ENCODE peak calls at places on chromosomes 12 and 14, in ten cellular contexts. B, D, Z, K, A, J, S, L, Q and W are unnamed samples.

GRCh38 chr12:120381752-120382419 is 12.9 kb upstream of the MSI1 start:
- DNase-seq in B (peak), D (no peak), Z (peak), K (peak), A (no peak), J (peak), S (peak), L (no peak), Q (peak), W (no peak)

GRCh38 chr12:49233842-49234526 is 30.9 kb upstream of the TUBA1C start:
- DNase-seq in B (no peak), D (no peak), Z (no peak), K (no peak), A (no peak), J (peak), S (peak), L (peak), Q (peak), W (no peak)

GRCh38 chr14:78319826-78320635 is 149.9 kb downstream of the NRXN3 start:
- DNase-seq in B (no peak), D (no peak), Z (no peak), K (no peak), A (no peak), J (no peak), S (peak), L (no peak), Q (no peak), W (no peak)

GRCh38 chr14:97747282-97747681 is 950.1 kb downstream of the VRK1 start:
- DNase-seq in B (no peak), D (no peak), Z (no peak), K (no peak), A (no peak), J (no peak), S (no peak), L (no peak), Q (no peak), W (no peak)

GRCh38 chr12:69502342-69503081 is 32.3 kb downstream of the FRS2 start:
- DNase-seq in B (peak), D (peak), Z (no peak), K (no peak), A (peak), J (peak), S (no peak), L (no peak), Q (peak), W (no peak)

GRCh38 chr12:27002141-27002540 is 12.0 kb downstream of the TM7SF3 start:
- DNase-seq in B (no peak), D (no peak), Z (no peak), K (no peak), A (no peak), J (no peak), S (no peak), L (no peak), Q (no peak), W (no peak)

GRCh38 chr12:21696603-21697002 is 39.0 kb upstream of the LDHB start:
- DNase-seq in B (no peak), D (no peak), Z (no peak), K (no peak), A (no peak), J (no peak), S (no peak), L (no peak), Q (no peak), W (no peak)

GRCh38 chr12:31989987-31990386 is 30.8 kb downstream of the RESF1 start:
- DNase-seq in B (no peak), D (no peak), Z (peak), K (no peak), A (no peak), J (peak), S (no peak), L (no peak), Q (peak), W (no peak)

GRCh38 chr12:14928946-14929345 is 9.4 kb downstream of the ERP27 start:
- DNase-seq in B (no peak), D (no peak), Z (no peak), K (no peak), A (peak), J (peak), S (no peak), L (no peak), Q (peak), W (no peak)

GRCh38 chr12:111749391-111749790 is 17.3 kb upstream of the ALDH2 start:
- DNase-seq in B (no peak), D (no peak), Z (no peak), K (no peak), A (no peak), J (no peak), S (no peak), L (no peak), Q (no peak), W (no peak)

GRCh38 chr12:91380651-91381050 is 198.0 kb upstream of the DCN start:
- DNase-seq in B (no peak), D (peak), Z (no peak), K (no peak), A (no peak), J (no peak), S (no peak), L (no peak), Q (no peak), W (no peak)

GRCh38 chr14:101242442-101243385 is 318.6 kb upstream of the DIO3 start:
- DNase-seq in B (no peak), D (no peak), Z (no peak), K (no peak), A (no peak), J (no peak), S (no peak), L (peak), Q (no peak), W (peak)

GRCh38 chr12:120988234-120988633 is 9.9 kb downstream of the HNF1A start:
- DNase-seq in B (no peak), D (no peak), Z (no peak), K (no peak), A (no peak), J (no peak), S (no peak), L (no peak), Q (no peak), W (no peak)

GRCh38 chr12:104648746-104649145 is 192.0 kb downstream of the CHST11 start:
- DNase-seq in B (no peak), D (no peak), Z (no peak), K (no peak), A (no peak), J (no peak), S (no peak), L (no peak), Q (no peak), W (no peak)

GRCh38 chr12:57896437-57897201 is 44.7 kb upstream of the ATP23 start:
- DNase-seq in B (peak), D (peak), Z (peak), K (no peak), A (no peak), J (peak), S (no peak), L (peak), Q (peak), W (no peak)

GRCh38 chr12:57554453-57554852 is 4.6 kb downstream of the KIF5A start:
- DNase-seq in B (no peak), D (no peak), Z (no peak), K (no peak), A (no peak), J (no peak), S (no peak), L (no peak), Q (no peak), W (no peak)

GRCh38 chr12:45756666-45757065 is 27.2 kb downstream of the ARID2 start:
- DNase-seq in B (no peak), D (no peak), Z (peak), K (no peak), A (no peak), J (peak), S (no peak), L (no peak), Q (no peak), W (no peak)

GRCh38 chr12:32811686-32812392 is 56.1 kb upstream of the YARS2 start:
- DNase-seq in B (no peak), D (no peak), Z (no peak), K (no peak), A (no peak), J (no peak), S (no peak), L (no peak), Q (no peak), W (no peak)

GRCh38 chr12:61367281-61367785 is 892.9 kb upstream of the USP15 start:
- DNase-seq in B (no peak), D (peak), Z (no peak), K (no peak), A (no peak), J (no peak), S (no peak), L (no peak), Q (no peak), W (no peak)

GRCh38 chr12:62537544-62537943 is 70.9 kb downstream of the MON2 start:
- DNase-seq in B (peak), D (peak), Z (peak), K (no peak), A (no peak), J (peak), S (no peak), L (no peak), Q (peak), W (no peak)

GRCh38 chr14:37466003-37466622 is 128.9 kb downstream of the FOXA1 start:
- DNase-seq in B (no peak), D (no peak), Z (no peak), K (peak), A (no peak), J (no peak), S (no peak), L (no peak), Q (no peak), W (no peak)

DNA sequence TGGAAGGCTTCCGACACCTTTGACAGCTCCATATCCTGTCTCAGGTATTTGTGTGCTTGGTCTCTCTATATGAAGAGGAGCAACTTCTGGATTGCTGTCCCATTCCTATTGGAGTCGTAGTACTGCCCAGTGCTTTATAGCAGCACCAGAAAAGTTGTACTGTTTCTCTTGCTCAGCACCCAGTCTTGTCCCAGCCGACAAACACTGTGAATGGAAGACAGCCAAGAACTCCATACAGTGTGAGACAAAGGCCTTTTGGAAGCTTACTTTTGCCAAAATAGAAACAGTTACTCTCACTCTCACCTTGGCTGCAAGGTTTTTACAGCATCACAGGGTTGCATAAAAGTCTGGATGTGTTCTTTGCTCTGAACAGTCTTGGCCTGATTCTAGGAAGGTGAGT is 105.3 kb downstream of the TGFB3 start:
- DNase-seq in B (no peak), D (no peak), Z (peak), K (no peak), A (no peak), J (peak), S (no peak), L (no peak), Q (peak), W (no peak)
- H3K4me2 ChIP-seq in B (no peak), D (peak), Z (no peak), K (no peak), A (no peak), J (no peak), S (no peak), L (no peak), Q (peak), W (no peak)

GRCh38 chr14:104680806-104681688 is 8.4 kb upstream of the INF2 start:
- DNase-seq in B (peak), D (peak), Z (peak), K (peak), A (no peak), J (peak), S (no peak), L (no peak), Q (peak), W (no peak)

GRCh38 chr14:104680056-104680805 is 9.2 kb upstream of the INF2 start:
- DNase-seq in B (peak), D (peak), Z (peak), K (no peak), A (no peak), J (peak), S (peak), L (no peak), Q (peak), W (no peak)

GRCh38 chr14:104677506-104678332 is 11.7 kb upstream of the INF2 start:
- DNase-seq in B (peak), D (peak), Z (peak), K (no peak), A (no peak), J (peak), S (peak), L (peak), Q (peak), W (peak)

GRCh38 chr14:104678346-104678745 is 11.1 kb upstream of the INF2 start:
- DNase-seq in B (no peak), D (peak), Z (peak), K (no peak), A (no peak), J (peak), S (peak), L (no peak), Q (no peak), W (peak)

GRCh38 chr14:104678901-104679705 is 10.3 kb upstream of the INF2 start:
- DNase-seq in B (no peak), D (no peak), Z (no peak), K (no peak), A (no peak), J (no peak), S (no peak), L (no peak), Q (no peak), W (no peak)
- H3K4me2 ChIP-seq in B (peak), D (no peak), Z (no peak), K (peak), A (peak), J (no peak), S (peak), L (no peak), Q (peak), W (peak)

GRCh38 chr14:54566152-54566409 is 847 bp upstream of the SAMD4A start:
- DNase-seq in B (no peak), D (no peak), Z (no peak), K (no peak), A (no peak), J (no peak), S (no peak), L (no peak), Q (no peak), W (no peak)

GRCh38 chr14:54564071-54564798 is 2.7 kb upstream of the SAMD4A start:
- DNase-seq in B (peak), D (peak), Z (peak), K (peak), A (no peak), J (peak), S (peak), L (no peak), Q (peak), W (no peak)

GRCh38 chr14:54566410-54567223 is at the start of gene SAMD4A:
- DNase-seq in B (peak), D (peak), Z (peak), K (peak), A (no peak), J (peak), S (peak), L (peak), Q (peak), W (peak)

GRCh38 chr14:54565236-54566151 is 1.4 kb upstream of the SAMD4A start:
- DNase-seq in B (peak), D (peak), Z (peak), K (peak), A (peak), J (peak), S (peak), L (peak), Q (peak), W (peak)

GRCh38 chr14:54564799-54565235 is 2.1 kb upstream of the SAMD4A start:
- DNase-seq in B (peak), D (peak), Z (peak), K (peak), A (no peak), J (peak), S (no peak), L (no peak), Q (peak), W (no peak)
- H3K4me2 ChIP-seq in B (peak), D (peak), Z (peak), K (peak), A (peak), J (peak), S (peak), L (peak), Q (peak), W (no peak)

DNA sequence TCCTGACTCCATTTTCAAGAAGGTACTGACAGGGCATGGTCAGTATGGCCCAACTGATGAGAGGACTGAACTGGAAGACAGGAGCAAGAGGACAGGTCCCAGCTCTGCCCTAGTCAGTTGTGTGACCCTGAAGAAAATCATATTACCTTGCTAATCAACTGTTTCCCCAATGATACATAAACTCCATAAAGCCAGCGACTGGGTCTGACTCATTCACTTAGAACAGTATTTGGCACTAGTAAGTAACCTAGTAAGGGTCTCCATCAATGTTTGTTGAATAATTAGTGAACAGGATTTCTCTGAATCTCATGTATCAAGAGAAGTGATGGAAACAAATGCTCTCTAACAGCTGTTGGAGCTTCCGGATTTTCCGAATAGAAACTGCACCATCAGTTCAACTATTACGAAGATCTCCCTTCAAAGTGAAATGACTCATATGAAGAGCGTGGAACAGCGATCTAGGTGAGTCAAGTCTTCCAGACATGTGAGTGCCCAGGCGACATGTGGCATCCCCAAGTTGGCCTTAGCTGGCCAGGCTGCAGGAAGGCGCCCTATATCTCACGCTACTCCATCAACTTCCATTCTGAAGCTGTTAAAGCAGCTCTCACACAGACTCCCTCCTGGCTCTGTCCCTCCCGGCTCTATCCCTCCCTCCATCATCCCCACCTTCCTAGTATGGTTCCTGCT is 94.5 kb downstream of the TTC7B start:
- DNase-seq in B (no peak), D (peak), Z (peak), K (no peak), A (peak), J (peak), S (no peak), L (no peak), Q (peak), W (no peak)
- H3K4me2 ChIP-seq in B (no peak), D (no peak), Z (no peak), K (no peak), A (peak), J (no peak), S (no peak), L (no peak), Q (no peak), W (no peak)

GRCh38 chr14:102769049-102769327 is 8.3 kb upstream of the TRAF3 start:
- DNase-seq in B (no peak), D (no peak), Z (no peak), K (no peak), A (no peak), J (no peak), S (no peak), L (no peak), Q (no peak), W (no peak)

GRCh38 chr14:102770147-102770909 is 6.9 kb upstream of the TRAF3 start:
- DNase-seq in B (no peak), D (no peak), Z (no peak), K (no peak), A (no peak), J (no peak), S (peak), L (peak), Q (no peak), W (no peak)

GRCh38 chr14:102764220-102764671 is 13.0 kb upstream of the TRAF3 start:
- DNase-seq in B (no peak), D (no peak), Z (no peak), K (no peak), A (no peak), J (no peak), S (no peak), L (no peak), Q (no peak), W (no peak)

GRCh38 chr14:102770910-102771543 is 6.2 kb upstream of the TRAF3 start:
- DNase-seq in B (no peak), D (no peak), Z (no peak), K (no peak), A (no peak), J (no peak), S (no peak), L (no peak), Q (no peak), W (no peak)

GRCh38 chr14:102768223-102769048 is 8.8 kb upstream of the TRAF3 start:
- DNase-seq in B (no peak), D (no peak), Z (no peak), K (no peak), A (no peak), J (no peak), S (no peak), L (no peak), Q (no peak), W (no peak)
- H3K4me2 ChIP-seq in B (no peak), D (no peak), Z (no peak), K (no peak), A (no peak), J (no peak), S (no peak), L (no peak), Q (no peak), W (no peak)

DNA sequence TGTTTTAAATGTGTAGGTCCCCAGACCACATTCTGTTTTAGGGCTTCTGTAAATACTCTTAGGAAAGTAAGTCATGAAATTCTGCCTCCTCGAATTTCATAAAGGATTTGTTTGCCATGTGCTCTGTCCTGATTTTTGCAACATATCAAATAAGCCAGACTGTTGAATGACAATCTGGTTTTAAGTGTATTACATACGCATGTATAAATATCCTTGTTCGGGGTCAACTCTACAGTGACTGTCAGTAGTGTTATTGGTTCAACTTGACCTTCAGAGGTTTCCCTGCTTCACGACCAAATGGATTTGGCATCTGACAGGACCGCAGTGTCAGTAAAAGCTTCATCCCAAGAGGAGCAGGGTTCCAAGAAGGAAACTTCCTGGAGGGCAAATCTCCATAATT is 52.7 kb downstream of the PPM1A start:
- DNase-seq in B (no peak), D (no peak), Z (no peak), K (no peak), A (no peak), J (no peak), S (no peak), L (no peak), Q (no peak), W (no peak)
- H3K4me2 ChIP-seq in B (no peak), D (no peak), Z (no peak), K (no peak), A (no peak), J (no peak), S (no peak), L (no peak), Q (no peak), W (no peak)

GRCh38 chr12:108333898-108334699 is 5.0 kb downstream of the CMKLR1 start:
- DNase-seq in B (no peak), D (peak), Z (peak), K (no peak), A (no peak), J (peak), S (no peak), L (no peak), Q (peak), W (no peak)
- H3K4me2 ChIP-seq in B (no peak), D (no peak), Z (no peak), K (no peak), A (no peak), J (no peak), S (no peak), L (no peak), Q (peak), W (no peak)